ENCODE peak calls at places on chromosome 4, in nine cellular contexts. C is dorsolateral prefrontal cortex, R is neuronal stem cell, J is GM04503, D is SK-N-DZ, M is heart left ventricle, A is NCI-H526 treated with DMSO at 0.1 percent for 48 hours, U is MM.1S, Q is colonic mucosa. N is an unnamed sample.

GRCh38 chr4:97038146-97038516 is 1105.1 kb downstream of the STPG2 start:
- DNase-seq in C (no peak), R (no peak), J (no peak), D (no peak), M (no peak), A (no peak), U (no peak), Q (no peak), N (no peak)

GRCh38 chr4:140718240-140718639 is 37.9 kb downstream of the TBC1D9 start:
- DNase-seq in C (no peak), R (no peak), J (peak), D (no peak), M (no peak), A (no peak), U (no peak), Q (no peak), N (no peak)

GRCh38 chr4:189396435-189396834 is 544.2 kb upstream of the FRG1 start:
- DNase-seq in C (no peak), R (no peak), J (no peak), D (no peak), M (no peak), A (no peak), U (no peak), Q (no peak), N (no peak)

GRCh38 chr4:110287130-110287529 is 88.7 kb upstream of the ELOVL6 start:
- DNase-seq in C (no peak), R (no peak), J (peak), D (no peak), M (no peak), A (no peak), U (peak), Q (no peak), N (no peak)

GRCh38 chr4:139808381-139809206 is 143.0 kb downstream of the MGST2 start:
- DNase-seq in C (no peak), R (peak), J (no peak), D (peak), M (no peak), A (no peak), U (no peak), Q (no peak), N (no peak)

GRCh38 chr4:166091914-166092510 is 219.0 kb downstream of the TLL1 start:
- DNase-seq in C (no peak), R (peak), J (peak), D (peak), M (no peak), A (peak), U (peak), Q (no peak), N (no peak)

GRCh38 chr4:8433181-8433580 is 7.3 kb downstream of the ACOX3 start:
- DNase-seq in C (no peak), R (no peak), J (no peak), D (no peak), M (no peak), A (no peak), U (no peak), Q (no peak), N (no peak)

GRCh38 chr4:110611968-110612447 is 10.9 kb downstream of the PITX2 start:
- DNase-seq in C (no peak), R (no peak), J (no peak), D (no peak), M (no peak), A (no peak), U (no peak), Q (no peak), N (no peak)

GRCh38 chr4:156190606-156191005 is 236.9 kb upstream of the CTSO start:
- DNase-seq in C (no peak), R (no peak), J (peak), D (no peak), M (no peak), A (no peak), U (no peak), Q (no peak), N (no peak)

GRCh38 chr4:149426461-149426860 is 389.2 kb downstream of the IQCM start:
- DNase-seq in C (no peak), R (no peak), J (no peak), D (no peak), M (no peak), A (no peak), U (no peak), Q (no peak), N (no peak)

GRCh38 chr4:27985522-27985921 is 1124.9 kb downstream of the STIM2 start:
- DNase-seq in C (no peak), R (no peak), J (no peak), D (no peak), M (no peak), A (no peak), U (peak), Q (no peak), N (no peak)

GRCh38 chr4:158605393-158605792 is 66.3 kb downstream of the C4orf46 start:
- DNase-seq in C (no peak), R (no peak), J (no peak), D (no peak), M (no peak), A (no peak), U (no peak), Q (no peak), N (no peak)

GRCh38 chr4:140069068-140069467 is 84.9 kb downstream of the MAML3 start:
- DNase-seq in C (no peak), R (no peak), J (no peak), D (no peak), M (peak), A (no peak), U (no peak), Q (no peak), N (no peak)

GRCh38 chr4:76306882-76307669 is 543 bp downstream of the STBD1 start:
- DNase-seq in C (peak), R (peak), J (no peak), D (peak), M (peak), A (peak), U (peak), Q (peak), N (peak)

GRCh38 chr4:73661646-73662119 is 41.4 kb upstream of the RASSF6 start:
- DNase-seq in C (no peak), R (no peak), J (peak), D (no peak), M (no peak), A (no peak), U (no peak), Q (no peak), N (no peak)

GRCh38 chr4:57102050-57102564 is 8.1 kb downstream of the IGFBP7 start:
- DNase-seq in C (no peak), R (no peak), J (no peak), D (no peak), M (peak), A (no peak), U (no peak), Q (peak), N (peak)

GRCh38 chr4:78225236-78225635 is 168.1 kb downstream of the FRAS1 start:
- DNase-seq in C (no peak), R (no peak), J (no peak), D (no peak), M (no peak), A (no peak), U (no peak), Q (no peak), N (no peak)

GRCh38 chr4:150209140-150209829 is 131.0 kb downstream of the DCLK2 start:
- DNase-seq in C (no peak), R (peak), J (no peak), D (peak), M (peak), A (peak), U (peak), Q (peak), N (peak)

GRCh38 chr4:160159457-160159856 is 1056.6 kb downstream of the RAPGEF2 start:
- DNase-seq in C (no peak), R (no peak), J (no peak), D (no peak), M (no peak), A (no peak), U (no peak), Q (no peak), N (no peak)

GRCh38 chr4:66565796-66566195 is 895.5 kb upstream of the EPHA5 start:
- DNase-seq in C (no peak), R (no peak), J (no peak), D (no peak), M (no peak), A (no peak), U (no peak), Q (no peak), N (no peak)

GRCh38 chr4:73127839-73128448 is 58.4 kb upstream of the COX18 start:
- DNase-seq in C (no peak), R (no peak), J (no peak), D (peak), M (no peak), A (no peak), U (no peak), Q (no peak), N (peak)

GRCh38 chr4:123417813-123418212 is 21.2 kb downstream of the SPRY1 start:
- DNase-seq in C (no peak), R (no peak), J (no peak), D (no peak), M (no peak), A (no peak), U (no peak), Q (no peak), N (no peak)

GRCh38 chr4:132333723-132334045 is 815.4 kb upstream of the PCDH10 start:
- DNase-seq in C (no peak), R (no peak), J (no peak), D (no peak), M (no peak), A (no peak), U (no peak), Q (no peak), N (no peak)

GRCh38 chr4:144646523-144647094 is 653 bp downstream of the HHIP start:
- DNase-seq in C (peak), R (no peak), J (no peak), D (peak), M (no peak), A (no peak), U (no peak), Q (no peak), N (peak)

GRCh38 chr4:89277412-89277811 is 30.2 kb downstream of the GPRIN3 start:
- DNase-seq in C (no peak), R (no peak), J (no peak), D (no peak), M (no peak), A (no peak), U (no peak), Q (no peak), N (no peak)

GRCh38 chr4:2943364-2944090 is 19.7 kb downstream of the NOP14 start:
- DNase-seq in C (no peak), R (no peak), J (no peak), D (no peak), M (no peak), A (no peak), U (no peak), Q (no peak), N (no peak)